ENCODE peak calls at places on chromosomes 6 and 20, in four cellular contexts. One of them, this sample, is unnamed.

GRCh38 chr6:13935190-13935880 is 10.6 kb downstream of the RNF182 start:
- DNase-seq in choroid plexus epithelial cell: no peak
- DNase-seq in right atrium auricular region: no peak
- DNase-seq in AML-193: no peak
- DNase-seq in this sample: no peak

GRCh38 chr6:43940393-43941087 is 170.5 kb downstream of the VEGFA start:
- DNase-seq in AML-193: no peak
- DNase-seq in choroid plexus epithelial cell: no peak
- DNase-seq in right atrium auricular region: no peak
- DNase-seq in this sample: no peak

GRCh38 chr20:35604444-35604750 is 11.2 kb upstream of the SPAG4 start:
- DNase-seq in AML-193: no peak
- DNase-seq in choroid plexus epithelial cell: peak
- DNase-seq in right atrium auricular region: no peak
- DNase-seq in this sample: no peak

GRCh38 chr6:106608080-106608668 is 21.1 kb downstream of the RTN4IP1 start:
- DNase-seq in AML-193: peak
- DNase-seq in choroid plexus epithelial cell: peak
- DNase-seq in right atrium auricular region: no peak
- DNase-seq in this sample: no peak

GRCh38 chr6:125486881-125487280 is 185.1 kb upstream of the HDDC2 start:
- DNase-seq in AML-193: no peak
- DNase-seq in choroid plexus epithelial cell: peak
- DNase-seq in right atrium auricular region: no peak
- DNase-seq in this sample: no peak

GRCh38 chr6:106056060-106056737 is 29.9 kb upstream of the PRDM1 start:
- DNase-seq in right atrium auricular region: no peak
- DNase-seq in AML-193: no peak
- DNase-seq in choroid plexus epithelial cell: no peak
- DNase-seq in this sample: no peak

GRCh38 chr6:27505209-27506027 is 32.5 kb upstream of the ZNF184 start:
- DNase-seq in right atrium auricular region: no peak
- DNase-seq in AML-193: no peak
- DNase-seq in choroid plexus epithelial cell: peak
- DNase-seq in this sample: no peak

GRCh38 chr6:7050911-7051779 is 56.6 kb upstream of the RREB1 start:
- DNase-seq in choroid plexus epithelial cell: peak
- DNase-seq in AML-193: no peak
- DNase-seq in right atrium auricular region: peak
- DNase-seq in this sample: peak

GRCh38 chr6:54085047-54085446 is 26.2 kb upstream of the MLIP start:
- DNase-seq in right atrium auricular region: no peak
- DNase-seq in AML-193: no peak
- DNase-seq in choroid plexus epithelial cell: no peak
- DNase-seq in this sample: no peak

GRCh38 chr20:52828199-52828598 is 144.0 kb upstream of the TSHZ2 start:
- DNase-seq in choroid plexus epithelial cell: no peak
- DNase-seq in AML-193: no peak
- DNase-seq in right atrium auricular region: no peak
- DNase-seq in this sample: no peak

GRCh38 chr6:160791459-160791858 is 89.4 kb downstream of the PLG start:
- DNase-seq in choroid plexus epithelial cell: no peak
- DNase-seq in right atrium auricular region: no peak
- DNase-seq in AML-193: no peak
- DNase-seq in this sample: no peak

GRCh38 chr6:88565409-88565811 is 398.0 kb downstream of the RNGTT start:
- DNase-seq in right atrium auricular region: no peak
- DNase-seq in choroid plexus epithelial cell: no peak
- DNase-seq in AML-193: no peak
- DNase-seq in this sample: no peak

GRCh38 chr6:94213176-94213575 is 793.8 kb upstream of the EPHA7 start:
- DNase-seq in choroid plexus epithelial cell: no peak
- DNase-seq in AML-193: no peak
- DNase-seq in right atrium auricular region: no peak
- DNase-seq in this sample: no peak

GRCh38 chr20:22402990-22403859 is 181.1 kb downstream of the FOXA2 start:
- DNase-seq in AML-193: no peak
- DNase-seq in choroid plexus epithelial cell: peak
- DNase-seq in right atrium auricular region: no peak
- DNase-seq in this sample: no peak

This sample was measured in activated T-helper 1 cell treated with anti-CD3 and anti-CD28 coated beads, Interleukin-2, amount 50 U/mL, for 16 hours.